ENCODE peak calls at places on chromosomes 7 and 10, in four cellular contexts. U, R, O and X are unnamed samples.
A peak's percentile ranks its signal among the peaks of the same experiment; 100 is the strongest.

GRCh38 chr10:47024399-47025252 is 113.4 kb downstream of the PTPN20 start:
- DNase-seq in U (peak; percentile 87), R (peak; percentile 90), O (no peak), X (no peak)

GRCh38 chr10:9858816-9859215 is 1158.9 kb upstream of the CELF2 start:
- DNase-seq in U (no peak), R (peak; percentile 32), O (no peak), X (no peak)

GRCh38 chr7:5354460-5355279 is 69.0 kb downstream of the TNRC18 start:
- DNase-seq in U (no peak), R (peak; percentile 97), O (no peak), X (no peak)

GRCh38 chr7:76303829-76304505 is 1.5 kb downstream of the HSPB1 start:
- DNase-seq in U (no peak), R (peak; percentile 83), O (no peak), X (no peak)

GRCh38 chr10:7686351-7687171 is 16.6 kb upstream of the ITIH2 start:
- DNase-seq in U (no peak), R (no peak), O (no peak), X (no peak)

GRCh38 chr10:20709708-20710107 is 187.4 kb downstream of the NEBL start:
- DNase-seq in U (no peak), R (no peak), O (no peak), X (no peak)

GRCh38 chr10:63236113-63236935 is 103.2 kb downstream of the NRBF2 start:
- DNase-seq in U (peak; percentile 65), R (peak; percentile 80), O (peak; percentile 82), X (peak; percentile 85)

GRCh38 chr7:2038876-2039728 is 193.6 kb downstream of the MAD1L1 start:
- DNase-seq in U (no peak), R (peak; percentile 79), O (no peak), X (no peak)

GRCh38 chr7:87982163-87982562 is 48.1 kb downstream of the ADAM22 start:
- DNase-seq in U (no peak), R (no peak), O (no peak), X (no peak)

GRCh38 chr7:157136372-157136771 is 2.4 kb upstream of the UBE3C start:
- DNase-seq in U (peak; percentile 49), R (peak; percentile 97), O (peak; percentile 53), X (peak; percentile 31)

GRCh38 chr7:102914585-102914984 is 1.8 kb downstream of the LRRC17 start:
- DNase-seq in U (no peak), R (no peak), O (no peak), X (no peak)

GRCh38 chr10:70348228-70348850 is 34.1 kb downstream of the LRRC20 start:
- DNase-seq in U (peak; percentile 25), R (no peak), O (no peak), X (no peak)

GRCh38 chr7:42945821-42946615 is 13.8 kb downstream of the MRPL32 start:
- DNase-seq in U (no peak), R (no peak), O (no peak), X (no peak)

GRCh38 chr7:98170944-98171343 is 40.3 kb upstream of the BHLHA15 start:
- DNase-seq in U (no peak), R (peak; percentile 66), O (no peak), X (no peak)

GRCh38 chr10:123398180-123398591 is 244.0 kb downstream of the BUB3 start:
- DNase-seq in U (no peak), R (no peak), O (no peak), X (no peak)
- H3K4me3 ChIP-seq in U (no peak overlapping the region), R (no peak overlapping the region), O (no peak overlapping the region), X (no peak overlapping the region)

GRCh38 chr10:22647244-22647643 is 67.1 kb downstream of the PIP4K2A start:
- DNase-seq in U (no peak), R (no peak), O (no peak), X (no peak)
- H3K4me3 ChIP-seq in U (no peak overlapping the region), R (peak overlapping the region; percentile 41), O (no peak overlapping the region), X (no peak overlapping the region)

GRCh38 chr10:102599565-102600327 is 44.5 kb upstream of the TRIM8 start:
- DNase-seq in U (no peak), R (no peak), O (no peak), X (no peak)
- H3K4me3 ChIP-seq in U (no peak overlapping the region), R (no peak overlapping the region), O (no peak overlapping the region), X (no peak overlapping the region)

GRCh38 chr7:106372121-106372520 is 87.3 kb upstream of the NAMPT start:
- DNase-seq in U (no peak), R (peak; percentile 26), O (no peak), X (no peak)

GRCh38 chr7:106369816-106370215 is 85.0 kb upstream of the NAMPT start:
- DNase-seq in U (no peak), R (no peak), O (no peak), X (no peak)

GRCh38 chr7:106372595-106373318 is 88.0 kb upstream of the NAMPT start:
- DNase-seq in U (no peak), R (peak; percentile 27), O (no peak), X (no peak)

GRCh38 chr7:106370542-106370941 is 85.8 kb upstream of the NAMPT start:
- DNase-seq in U (no peak), R (peak; percentile 4), O (no peak), X (no peak)

GRCh38 chr7:106371629-106372028 is 86.8 kb upstream of the NAMPT start:
- DNase-seq in U (no peak), R (no peak), O (no peak), X (no peak)
- H3K4me3 ChIP-seq in U (no peak overlapping the region), R (no peak overlapping the region), O (no peak overlapping the region), X (no peak overlapping the region)